ENCODE peak calls at places on chromosomes 16 and 17, in ten cellular contexts. N is tibial nerve, J is HepG2, Q is GM12878, T is transverse colon, M is SK-N-SH, D is ovary, W is A549, C is suprapubic skin, O is esophagus muscularis mucosa. R is an unnamed sample.

GRCh38 chr17:67995568-67996191 is 589 bp downstream of the C17orf58 start:
- DNase-seq in W (peak; percentile 19), D (peak; percentile 24), J (no peak), N (no peak), T (peak; percentile 19), O (no peak), Q (no peak), M (peak; percentile 81), C (peak; percentile 77), R (peak; percentile 72)

GRCh38 chr17:73228748-73229236 is 32.9 kb downstream of the CPSF4L start:
- DNase-seq in Q (no peak), M (no peak), D (peak; percentile 67), T (peak; percentile 66), O (no peak), W (peak; percentile 86), C (peak; percentile 76), N (peak; percentile 52), J (peak; percentile 63), R (peak; percentile 83)

GRCh38 chr16:66103245-66103644 is 263.2 kb upstream of the CDH5 start:
- DNase-seq in O (no peak), M (no peak), N (no peak), J (peak; percentile 49), W (no peak), D (no peak), Q (no peak), C (no peak), T (no peak), R (no peak)

GRCh38 chr16:65500007-65500406 is 378.1 kb upstream of the CDH11 start:
- DNase-seq in M (no peak), D (no peak), T (no peak), J (no peak), Q (no peak), N (no peak), W (no peak), O (no peak), C (no peak), R (no peak)

GRCh38 chr17:7015587-7016020 is 3.2 kb downstream of the RNASEK start:
- DNase-seq in D (peak; percentile 37), T (no peak), J (no peak), O (no peak), W (no peak), N (no peak), Q (no peak), M (no peak), C (no peak), R (no peak)

GRCh38 chr16:81513204-81514040 is 68.8 kb downstream of the CMIP start:
- DNase-seq in M (no peak), D (peak; percentile 69), N (no peak), W (no peak), C (peak; percentile 75), Q (no peak), J (peak; percentile 90), O (no peak), T (no peak), R (peak; percentile 81)

GRCh38 chr16:70777973-70778406 is 23.0 kb downstream of the VAC14 start:
- DNase-seq in Q (no peak), T (no peak), C (no peak), N (no peak), D (no peak), M (no peak), J (no peak), O (no peak), W (peak; percentile 35), R (no peak)

GRCh38 chr17:69916761-69917160 is 158.3 kb upstream of the KCNJ16 start:
- DNase-seq in D (no peak), O (no peak), Q (no peak), C (no peak), M (no peak), W (no peak), T (no peak), N (no peak), J (no peak), R (no peak)

GRCh38 chr16:80580109-80580832 is 39.5 kb downstream of the DYNLRB2 start:
- DNase-seq in W (no peak), N (no peak), D (no peak), Q (peak; percentile 89), C (no peak), M (no peak), J (no peak), O (no peak), T (no peak), R (no peak)

GRCh38 chr17:19714542-19715411 is 1.6 kb downstream of the SLC47A2 start:
- DNase-seq in W (no peak), O (no peak), C (peak; percentile 56), T (no peak), Q (no peak), J (no peak), D (no peak), N (no peak), M (no peak), R (peak; percentile 64)

GRCh38 chr17:12037970-12038369 is 17.3 kb downstream of the MAP2K4 start:
- DNase-seq in N (no peak), W (no peak), C (no peak), Q (no peak), O (no peak), M (no peak), J (no peak), T (no peak), D (no peak), R (no peak)

GRCh38 chr16:15775209-15775608 is 81.6 kb downstream of the MYH11 start:
- DNase-seq in M (peak; percentile 30), T (no peak), W (peak; percentile 22), O (no peak), Q (peak; percentile 11), J (no peak), N (no peak), C (no peak), D (no peak), R (no peak)

GRCh38 chr16:54444851-54445523 is 158.4 kb upstream of the IRX3 start:
- DNase-seq in C (no peak), W (no peak), O (no peak), Q (no peak), N (no peak), T (no peak), D (no peak), J (no peak), M (no peak), R (no peak)

GRCh38 chr17:82887255-82888164 is 47.7 kb upstream of the ZNF750 start:
- DNase-seq in T (no peak), W (no peak), Q (no peak), N (no peak), M (no peak), O (no peak), D (no peak), C (no peak), J (peak; percentile 83), R (no peak)

GRCh38 chr16:89749637-89750036 is 28.3 kb downstream of the ZNF276 start:
- DNase-seq in O (no peak), W (no peak), D (no peak), M (no peak), N (no peak), Q (no peak), C (no peak), J (no peak), T (peak; percentile 61), R (no peak)

GRCh38 chr17:60901806-60902205 is 224.2 kb downstream of the BCAS3 start:
- DNase-seq in Q (no peak), W (no peak), J (no peak), O (no peak), C (no peak), T (no peak), D (no peak), M (no peak), N (no peak), R (no peak)
- TF ChIP-seq EP300 in Q (no peak), W (no peak), J (no peak), O (no peak), C (no peak), T (no peak), D (no peak), M (no peak), N (no peak), R (no peak)

DNA sequence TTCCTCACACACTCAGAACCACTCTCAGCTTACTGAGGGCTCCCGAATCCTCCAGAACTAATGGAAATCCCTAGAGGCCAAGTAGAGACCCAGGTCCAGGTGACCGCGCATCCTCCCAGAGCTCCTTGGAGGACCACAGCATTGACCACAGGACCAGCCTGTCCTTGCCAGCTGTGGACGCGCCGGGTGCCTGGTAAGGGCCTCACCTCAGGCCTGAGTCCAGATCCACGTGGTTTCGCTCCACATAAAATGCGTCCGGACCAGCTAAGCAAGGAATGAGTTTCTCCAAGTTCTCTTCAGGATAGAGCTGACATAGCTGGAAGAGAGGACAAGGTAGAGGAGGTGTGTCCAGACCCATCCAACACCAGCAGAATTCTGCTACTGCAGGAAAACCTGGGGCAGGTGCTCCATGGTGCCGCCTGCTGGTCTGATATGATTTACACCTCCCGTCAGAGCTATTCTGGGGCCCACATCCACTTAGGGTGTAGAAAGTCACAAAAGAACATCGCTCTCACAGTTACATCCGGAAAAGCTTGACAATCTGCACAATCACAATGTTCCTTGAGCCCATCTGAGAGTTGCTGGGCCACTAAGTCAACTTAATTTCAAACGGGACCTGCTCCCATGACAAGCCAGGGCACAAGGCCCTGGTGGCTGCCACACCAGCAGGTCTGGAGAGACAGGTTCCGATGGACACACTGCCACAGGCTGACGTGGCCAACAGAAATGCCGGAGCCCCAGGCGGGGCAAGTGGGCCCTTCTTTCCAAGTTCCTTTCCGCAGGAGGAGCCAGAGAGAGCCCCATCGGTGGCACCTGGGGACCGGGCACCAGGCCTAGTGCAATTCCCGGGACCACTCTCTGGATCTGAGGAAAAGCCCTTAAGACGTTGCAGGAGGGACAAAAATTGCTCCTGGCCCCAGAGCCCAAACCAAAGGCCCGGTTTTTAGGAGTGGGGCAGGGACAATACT is 28.5 kb downstream of the MAP1LC3B start:
- DNase-seq in O (no peak), M (no peak), Q (no peak), N (no peak), D (no peak), J (no peak), C (no peak), W (no peak), T (no peak), R (peak; percentile 55)
- TF ChIP-seq CTCF in O (no peak), M (no peak), Q (peak; percentile 35), N (no peak), D (no peak), J (peak; percentile 50), C (no peak), W (peak; percentile 17), T (peak; percentile 25), R (no peak)

DNA sequence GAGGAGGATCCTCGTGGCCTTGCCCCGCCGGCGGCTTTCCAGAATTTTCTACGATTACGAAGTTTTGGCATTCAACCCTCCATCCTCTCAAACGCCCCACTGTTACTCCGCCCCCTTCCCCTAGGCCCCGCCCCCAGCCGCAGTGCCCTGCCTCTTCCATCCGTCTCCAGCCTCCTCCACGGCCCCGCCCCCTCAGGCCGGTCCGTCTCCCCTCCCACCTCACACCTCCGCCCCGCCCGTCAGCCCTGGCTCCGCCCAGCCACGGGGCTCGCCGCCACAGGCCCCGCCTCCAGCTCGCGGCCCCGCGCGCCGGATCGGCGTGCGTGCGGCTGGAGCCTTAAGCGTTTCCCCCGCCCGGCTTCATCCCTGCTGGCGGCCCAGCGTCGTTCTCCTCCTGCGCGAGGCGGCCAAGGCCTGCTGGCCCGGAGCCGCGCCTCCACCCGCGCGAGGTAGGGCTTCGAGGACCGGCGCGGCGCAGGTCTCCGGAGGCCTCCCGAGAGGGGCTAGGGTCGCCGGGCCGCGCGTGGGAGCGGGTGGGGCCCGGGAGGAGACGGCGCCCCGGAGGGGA is at the start of the genes C17orf67 and DGKE:
- DNase-seq in T (peak; percentile 99), Q (peak; percentile 72), D (peak; percentile 99), J (peak; percentile 86), W (peak; percentile 85), M (peak; percentile 100), O (peak; percentile 99), N (peak; percentile 99), C (peak; percentile 99), R (peak; percentile 99)
- TF ChIP-seq EP300 in T (no peak), Q (no peak), D (no peak), J (no peak), W (no peak), M (no peak), O (no peak), N (peak; percentile 80), C (no peak), R (no peak)

GRCh38 chr16:56357765-56358322 is 67.5 kb downstream of the AMFR start:
- DNase-seq in N (peak; percentile 5), M (peak; percentile 21), T (peak; percentile 7), Q (no peak), D (peak; percentile 21), O (no peak), W (no peak), J (peak; percentile 73), C (peak; percentile 56), R (peak; percentile 65)
- TF ChIP-seq CTCF in N (no peak), M (no peak), T (no peak), Q (no peak), D (no peak), O (no peak), W (no peak), J (peak; percentile 87), C (no peak), R (no peak)

R was measured in sigmoid colon.